ENCODE peak calls at places on chromosome 4, in nine cellular contexts. C is fibroblast of mammary gland; B is pancreas; U is endodermal cell; V is left lung; F is ovary; G is effector memory CD4-positive, alpha-beta T cell; S is AG09309; R is IMR-90. L is an unnamed sample.

GRCh38 chr4:80077639-80078038 is 4.6 kb upstream of the ANTXR2 start:
- DNase-seq in C (peak; percentile 49), B (no peak), U (no peak), V (no peak), F (no peak), G (no peak), S (no peak), R (peak; percentile 69), L (no peak)

GRCh38 chr4:74097631-74098550 is 1.1 kb downstream of the CXCL2 start:
- DNase-seq in C (no peak), B (no peak), U (no peak), V (peak; percentile 39), F (no peak), G (no peak), S (no peak), R (no peak), L (no peak)

GRCh38 chr4:182808673-182809416 is 108.3 kb downstream of the DCTD start:
- DNase-seq in C (no peak), B (no peak), U (no peak), V (no peak), F (no peak), G (peak; percentile 51), S (peak; percentile 13), R (peak; percentile 24), L (no peak)

GRCh38 chr4:75135068-75135825 is 202.3 kb downstream of the PARM1 start:
- DNase-seq in C (no peak), B (no peak), U (no peak), V (no peak), F (no peak), G (no peak), S (no peak), R (no peak), L (no peak)

GRCh38 chr4:110808371-110808878 is 185.5 kb upstream of the PITX2 start:
- DNase-seq in C (peak; percentile 40), B (no peak), U (no peak), V (no peak), F (no peak), G (no peak), S (no peak), R (peak; percentile 65), L (no peak)

GRCh38 chr4:165199722-165200121 is 7.6 kb upstream of the KLHL2 start:
- DNase-seq in C (no peak), B (peak; percentile 10), U (no peak), V (no peak), F (no peak), G (no peak), S (no peak), R (no peak), L (peak; percentile 67)

GRCh38 chr4:140971077-140971792 is 162.0 kb downstream of the RNF150 start:
- DNase-seq in C (no peak), B (no peak), U (peak; percentile 58), V (no peak), F (no peak), G (no peak), S (no peak), R (no peak), L (no peak)

GRCh38 chr4:53716011-53716410 is 124.7 kb upstream of the LNX1 start:
- DNase-seq in C (no peak), B (no peak), U (no peak), V (no peak), F (no peak), G (no peak), S (no peak), R (peak; percentile 52), L (no peak)

GRCh38 chr4:101114936-101115372 is 232.4 kb downstream of the PPP3CA start:
- DNase-seq in C (peak; percentile 56), B (no peak), U (peak; percentile 58), V (no peak), F (no peak), G (no peak), S (no peak), R (peak; percentile 83), L (no peak)

GRCh38 chr4:4455199-4455865 is 68.4 kb downstream of the NSG1 start:
- DNase-seq in C (no peak), B (no peak), U (no peak), V (no peak), F (no peak), G (no peak), S (no peak), R (no peak), L (no peak)

GRCh38 chr4:76854858-76855257 is 43.1 kb downstream of the SOWAHB start:
- DNase-seq in C (no peak), B (no peak), U (no peak), V (no peak), F (no peak), G (no peak), S (no peak), R (no peak), L (no peak)
- H3K4me3 ChIP-seq in C (no peak overlapping the region), B (no peak overlapping the region), U (no peak overlapping the region), V (no peak overlapping the region), F (no peak overlapping the region), G (no peak overlapping the region), S (no peak overlapping the region), R (no peak overlapping the region), L (no peak overlapping the region)

GRCh38 chr4:38665846-38666490 is 2.0 kb downstream of the KLF3 start:
- DNase-seq in C (no peak), B (no peak), U (no peak), V (no peak), F (no peak), G (no peak), S (no peak), R (no peak), L (no peak)
- H3K4me3 ChIP-seq in C (peak overlapping the region; percentile 78), B (peak overlapping the region; percentile 79), U (peak overlapping the region; percentile 87), V (peak overlapping the region; percentile 84), F (peak overlapping the region; percentile 74), G (peak overlapping the region; percentile 88), S (peak overlapping the region; percentile 68), R (peak overlapping the region; percentile 77), L (peak overlapping the region; percentile 97)

GRCh38 chr4:153467154-153467896 is 1.2 kb downstream of the TMEM131L start:
- DNase-seq in C (no peak), B (peak; percentile 91), U (peak; percentile 90), V (peak; percentile 88), F (peak; percentile 59), G (peak; percentile 21), S (no peak), R (no peak), L (no peak)

GRCh38 chr4:153465922-153466636 is at the start of gene TMEM131L:
- DNase-seq in C (peak; percentile 47), B (peak; percentile 82), U (peak; percentile 90), V (peak; percentile 78), F (peak; percentile 75), G (peak; percentile 67), S (no peak), R (peak; percentile 52), L (no peak)

GRCh38 chr4:153466637-153467153 is 535 bp downstream of the TMEM131L start:
- DNase-seq in C (no peak), B (peak; percentile 43), U (peak; percentile 68), V (no peak), F (peak; percentile 51), G (peak; percentile 11), S (no peak), R (no peak), L (no peak)

GRCh38 chr4:153467897-153468262 is 1.7 kb downstream of the TMEM131L start:
- DNase-seq in C (no peak), B (no peak), U (no peak), V (no peak), F (no peak), G (no peak), S (no peak), R (no peak), L (no peak)

GRCh38 chr4:153468587-153468986 is 2.4 kb downstream of the TMEM131L start:
- DNase-seq in C (no peak), B (no peak), U (no peak), V (no peak), F (no peak), G (no peak), S (no peak), R (no peak), L (no peak)
- H3K4me3 ChIP-seq in C (no peak overlapping the region), B (peak overlapping the region; percentile 84), U (no peak overlapping the region), V (no peak overlapping the region), F (no peak overlapping the region), G (peak overlapping the region; percentile 98), S (no peak overlapping the region), R (no peak overlapping the region), L (no peak overlapping the region)

DNA sequence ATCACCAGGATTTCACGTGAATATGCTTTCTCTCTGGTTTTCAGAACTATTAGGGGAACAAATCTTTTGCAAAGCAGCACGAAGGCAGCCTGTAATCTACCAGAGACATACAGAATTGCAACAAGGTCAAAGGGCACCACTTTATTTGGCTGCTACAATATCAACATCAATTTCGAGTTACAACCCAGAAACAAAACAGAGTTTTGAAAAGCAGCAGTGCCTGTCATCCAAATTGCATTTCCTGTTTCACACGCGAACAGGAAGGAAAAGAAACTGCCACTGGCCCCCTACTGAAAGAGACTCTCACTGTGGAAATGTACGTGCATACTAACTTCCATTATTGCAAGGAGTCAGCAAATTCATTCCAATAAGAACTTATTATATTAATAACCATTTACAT is 17.1 kb upstream of the C1QTNF7 start:
- DNase-seq in C (no peak), B (no peak), U (no peak), V (no peak), F (no peak), G (no peak), S (no peak), R (no peak), L (no peak)
- H3K4me3 ChIP-seq in C (no peak overlapping the region), B (no peak overlapping the region), U (no peak overlapping the region), V (no peak overlapping the region), F (no peak overlapping the region), G (peak overlapping the region; percentile 17), S (no peak overlapping the region), R (no peak overlapping the region), L (no peak overlapping the region)

DNA sequence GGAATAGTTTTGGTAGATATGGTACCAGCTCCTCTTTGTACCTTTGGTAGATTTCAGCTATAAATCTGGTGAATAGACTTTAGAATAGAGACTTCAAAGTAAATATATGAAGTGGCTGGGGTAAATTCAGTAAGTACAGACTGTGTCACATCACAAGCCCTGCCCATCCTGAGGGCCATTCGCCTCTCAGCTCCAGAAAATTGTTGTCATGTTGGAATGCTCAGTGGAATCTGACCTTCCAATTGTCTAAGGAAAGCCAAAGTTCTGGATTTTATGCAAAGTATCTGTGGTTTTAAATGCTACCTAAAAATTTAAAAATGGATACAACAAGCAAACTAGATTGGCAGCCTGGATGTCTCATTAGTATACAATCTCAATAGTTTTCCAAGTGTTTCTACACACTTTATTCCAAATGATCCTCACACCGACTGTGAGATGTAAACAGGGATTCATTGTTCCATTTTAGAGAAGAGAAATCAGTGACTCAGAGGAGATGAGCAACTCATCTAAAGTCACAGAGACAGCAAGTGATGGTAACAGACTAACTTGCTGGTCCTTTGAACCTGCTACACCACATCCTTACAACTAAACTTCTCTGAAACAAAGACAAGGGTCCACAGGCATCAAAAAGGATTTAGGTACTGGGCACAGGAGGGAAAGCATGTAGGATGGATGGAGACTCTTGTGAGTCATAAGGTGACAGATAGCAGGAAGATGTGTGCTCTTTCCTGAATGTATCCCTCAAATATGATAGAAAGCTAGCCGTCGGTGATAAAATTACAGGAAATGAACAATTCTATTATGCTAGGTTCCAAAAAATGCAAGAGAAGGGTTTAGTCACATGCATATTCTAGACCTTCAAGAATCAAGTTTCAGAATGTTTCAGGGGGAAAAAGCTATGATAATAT is 127.3 kb downstream of the ATP10D start:
- DNase-seq in C (peak; percentile 24), B (no peak), U (no peak), V (no peak), F (no peak), G (no peak), S (no peak), R (peak; percentile 66), L (no peak)
- H3K4me3 ChIP-seq in C (no peak overlapping the region), B (no peak overlapping the region), U (no peak overlapping the region), V (no peak overlapping the region), F (no peak overlapping the region), G (no peak overlapping the region), S (no peak overlapping the region), R (no peak overlapping the region), L (no peak overlapping the region)